ENCODE peak calls at places on chromosomes 4 and X, in seven cellular contexts. One of them, this sample, is unnamed.

GRCh38 chrX:22666441-22666840 is 333.3 kb upstream of the DDX53 start:
- DNase-seq in sigmoid colon: no peak
- DNase-seq in GM12878: no peak
- DNase-seq in transverse colon: no peak
- DNase-seq in K562: peak; percentile 7
- DNase-seq in A549: peak; percentile 40
- DNase-seq in tibial nerve: no peak
- DNase-seq in this sample: no peak

GRCh38 chr4:5028480-5028879 is 9.2 kb upstream of the CYTL1 start:
- DNase-seq in A549: no peak
- DNase-seq in transverse colon: no peak
- DNase-seq in tibial nerve: no peak
- DNase-seq in GM12878: no peak
- DNase-seq in K562: no peak
- DNase-seq in sigmoid colon: no peak
- DNase-seq in this sample: no peak

GRCh38 chrX:40153335-40154221 is 55.8 kb upstream of the BCOR start:
- DNase-seq in sigmoid colon: peak; percentile 73
- DNase-seq in GM12878: no peak
- DNase-seq in K562: peak; percentile 64
- DNase-seq in transverse colon: peak; percentile 68
- DNase-seq in A549: peak; percentile 41
- DNase-seq in tibial nerve: no peak
- DNase-seq in this sample: no peak

GRCh38 chr4:25921922-25922321 is 7.9 kb downstream of the SMIM20 start:
- DNase-seq in GM12878: no peak
- DNase-seq in A549: no peak
- DNase-seq in tibial nerve: no peak
- DNase-seq in transverse colon: no peak
- DNase-seq in sigmoid colon: no peak
- DNase-seq in K562: no peak
- DNase-seq in this sample: no peak

GRCh38 chr4:148064451-148064850 is 332.6 kb downstream of the ARHGAP10 start:
- DNase-seq in transverse colon: no peak
- DNase-seq in A549: no peak
- DNase-seq in sigmoid colon: no peak
- DNase-seq in GM12878: no peak
- DNase-seq in K562: no peak
- DNase-seq in tibial nerve: no peak
- DNase-seq in this sample: no peak

GRCh38 chr4:1541449-1542225 is 135.4 kb upstream of the NKX1-1 start:
- DNase-seq in GM12878: no peak
- DNase-seq in tibial nerve: no peak
- DNase-seq in K562: peak; percentile 70
- DNase-seq in sigmoid colon: no peak
- DNase-seq in A549: peak; percentile 38
- DNase-seq in transverse colon: no peak
- DNase-seq in this sample: no peak

GRCh38 chr4:112736718-112737135 is 99.8 kb downstream of the LARP7 start:
- DNase-seq in A549: no peak
- DNase-seq in tibial nerve: no peak
- DNase-seq in GM12878: peak; percentile 64
- DNase-seq in K562: no peak
- DNase-seq in transverse colon: no peak
- DNase-seq in sigmoid colon: no peak
- DNase-seq in this sample: no peak

GRCh38 chrX:25536307-25536970 is 520.7 kb upstream of the ARX start:
- DNase-seq in tibial nerve: no peak
- DNase-seq in sigmoid colon: no peak
- DNase-seq in A549: no peak
- DNase-seq in transverse colon: no peak
- DNase-seq in GM12878: no peak
- DNase-seq in K562: no peak
- DNase-seq in this sample: no peak

GRCh38 chr4:52977252-52977651 is 115.1 kb downstream of the RASL11B start:
- DNase-seq in A549: no peak
- DNase-seq in tibial nerve: no peak
- DNase-seq in GM12878: no peak
- DNase-seq in transverse colon: no peak
- DNase-seq in sigmoid colon: no peak
- DNase-seq in K562: no peak
- DNase-seq in this sample: no peak

GRCh38 chrX:71623714-71624113 is 5.4 kb upstream of the CXCR3 start:
- DNase-seq in sigmoid colon: no peak
- DNase-seq in transverse colon: peak; percentile 24
- DNase-seq in A549: no peak
- DNase-seq in GM12878: no peak
- DNase-seq in K562: peak; percentile 18
- DNase-seq in tibial nerve: no peak
- DNase-seq in this sample: no peak

GRCh38 chrX:138748480-138748879 is 37.0 kb upstream of the FGF13 start:
- DNase-seq in tibial nerve: no peak
- DNase-seq in sigmoid colon: no peak
- DNase-seq in transverse colon: no peak
- DNase-seq in GM12878: no peak
- DNase-seq in K562: peak; percentile 3
- DNase-seq in A549: peak; percentile 3
- DNase-seq in this sample: no peak

GRCh38 chrX:19852014-19853005 is 35.1 kb downstream of the SH3KBP1 start:
- DNase-seq in A549: no peak
- DNase-seq in K562: no peak
- DNase-seq in tibial nerve: no peak
- DNase-seq in GM12878: no peak
- DNase-seq in transverse colon: no peak
- DNase-seq in sigmoid colon: peak; percentile 79
- DNase-seq in this sample: no peak

GRCh38 chr4:11912886-11913285 is 484.2 kb upstream of the HS3ST1 start:
- DNase-seq in sigmoid colon: no peak
- DNase-seq in A549: peak; percentile 1
- DNase-seq in K562: no peak
- DNase-seq in transverse colon: no peak
- DNase-seq in tibial nerve: no peak
- DNase-seq in GM12878: no peak
- DNase-seq in this sample: no peak

GRCh38 chrX:80578518-80579105 is 158.4 kb downstream of the TENT5D start:
- DNase-seq in A549: peak; percentile 24
- DNase-seq in sigmoid colon: no peak
- DNase-seq in K562: peak; percentile 23
- DNase-seq in transverse colon: no peak
- DNase-seq in tibial nerve: no peak
- DNase-seq in GM12878: no peak
- DNase-seq in this sample: no peak

GRCh38 chrX:53047228-53047627 is 1.4 kb upstream of the GPR173 start:
- DNase-seq in transverse colon: no peak
- DNase-seq in sigmoid colon: no peak
- DNase-seq in K562: no peak
- DNase-seq in A549: no peak
- DNase-seq in GM12878: no peak
- DNase-seq in tibial nerve: no peak
- DNase-seq in this sample: no peak

GRCh38 chrX:16185725-16186136 is 18.4 kb downstream of the MAGEB17 start:
- DNase-seq in sigmoid colon: no peak
- DNase-seq in transverse colon: no peak
- DNase-seq in tibial nerve: no peak
- DNase-seq in GM12878: peak; percentile 27
- DNase-seq in K562: peak; percentile 30
- DNase-seq in A549: peak; percentile 39
- DNase-seq in this sample: no peak

GRCh38 chr4:135236035-135236434 is 1034.4 kb upstream of the PABPC4L start:
- DNase-seq in tibial nerve: no peak
- DNase-seq in transverse colon: no peak
- DNase-seq in sigmoid colon: no peak
- DNase-seq in GM12878: no peak
- DNase-seq in K562: no peak
- DNase-seq in A549: no peak
- DNase-seq in this sample: no peak

GRCh38 chr4:53505947-53506346 is 85.3 kb downstream of the LNX1 start:
- DNase-seq in sigmoid colon: no peak
- DNase-seq in K562: no peak
- DNase-seq in GM12878: no peak
- DNase-seq in tibial nerve: no peak
- DNase-seq in A549: no peak
- DNase-seq in transverse colon: no peak
- DNase-seq in this sample: no peak

GRCh38 chr4:14790487-14790886 is 211.8 kb upstream of the CPEB2 start:
- DNase-seq in sigmoid colon: no peak
- DNase-seq in A549: no peak
- DNase-seq in K562: no peak
- DNase-seq in tibial nerve: no peak
- DNase-seq in GM12878: no peak
- DNase-seq in transverse colon: no peak
- DNase-seq in this sample: no peak

GRCh38 chrX:40778861-40779575 is 43.7 kb upstream of the MED14 start:
- DNase-seq in transverse colon: no peak
- DNase-seq in GM12878: no peak
- DNase-seq in A549: no peak
- DNase-seq in K562: no peak
- DNase-seq in sigmoid colon: no peak
- DNase-seq in tibial nerve: no peak
- DNase-seq in this sample: no peak

GRCh38 chr4:60989141-60989540 is 211.0 kb upstream of the ADGRL3 start:
- DNase-seq in sigmoid colon: no peak
- DNase-seq in tibial nerve: no peak
- DNase-seq in A549: no peak
- DNase-seq in GM12878: no peak
- DNase-seq in K562: no peak
- DNase-seq in transverse colon: no peak
- DNase-seq in this sample: no peak

GRCh38 chr4:81359207-81359606 is 112.5 kb downstream of the RASGEF1B start:
- DNase-seq in transverse colon: no peak
- DNase-seq in K562: no peak
- DNase-seq in tibial nerve: no peak
- DNase-seq in A549: no peak
- DNase-seq in sigmoid colon: no peak
- DNase-seq in GM12878: no peak
- DNase-seq in this sample: no peak

GRCh38 chr4:74583066-74583700 is 138.2 kb downstream of the AREG start:
- DNase-seq in K562: no peak
- DNase-seq in sigmoid colon: no peak
- DNase-seq in transverse colon: no peak
- DNase-seq in GM12878: no peak
- DNase-seq in tibial nerve: no peak
- DNase-seq in A549: peak; percentile 36
- DNase-seq in this sample: no peak

GRCh38 chr4:41550308-41550707 is 12.4 kb downstream of the LIMCH1 start:
- DNase-seq in tibial nerve: no peak
- DNase-seq in GM12878: no peak
- DNase-seq in K562: no peak
- DNase-seq in transverse colon: no peak
- DNase-seq in A549: no peak
- DNase-seq in sigmoid colon: no peak
- DNase-seq in this sample: no peak

GRCh38 chrX:123588723-123589122 is 144.1 kb downstream of the THOC2 start:
- DNase-seq in A549: no peak
- DNase-seq in transverse colon: no peak
- DNase-seq in sigmoid colon: no peak
- DNase-seq in tibial nerve: no peak
- DNase-seq in K562: no peak
- DNase-seq in GM12878: no peak
- DNase-seq in this sample: no peak

GRCh38 chr4:152482211-152482610 is 53.7 kb downstream of the FBXW7 start:
- DNase-seq in GM12878: no peak
- DNase-seq in transverse colon: no peak
- DNase-seq in sigmoid colon: no peak
- DNase-seq in tibial nerve: no peak
- DNase-seq in K562: no peak
- DNase-seq in A549: no peak
- DNase-seq in this sample: no peak

GRCh38 chr4:84389406-84389805 is 109.7 kb downstream of the NKX6-1 start:
- DNase-seq in K562: no peak
- DNase-seq in A549: no peak
- DNase-seq in transverse colon: no peak
- DNase-seq in tibial nerve: no peak
- DNase-seq in GM12878: no peak
- DNase-seq in sigmoid colon: no peak
- DNase-seq in this sample: no peak

GRCh38 chr4:159010563-159011260 is 92.2 kb upstream of the RAPGEF2 start:
- DNase-seq in GM12878: no peak
- DNase-seq in tibial nerve: peak; percentile 70
- DNase-seq in sigmoid colon: peak; percentile 92
- DNase-seq in K562: no peak
- DNase-seq in transverse colon: peak; percentile 67
- DNase-seq in A549: peak; percentile 50
- DNase-seq in this sample: no peak

GRCh38 chrX:65596270-65596669 is 61.7 kb upstream of the LAS1L start:
- DNase-seq in tibial nerve: no peak
- DNase-seq in GM12878: peak; percentile 43
- DNase-seq in A549: no peak
- DNase-seq in transverse colon: peak; percentile 24
- DNase-seq in K562: peak; percentile 24
- DNase-seq in sigmoid colon: no peak
- DNase-seq in this sample: no peak

DNA sequence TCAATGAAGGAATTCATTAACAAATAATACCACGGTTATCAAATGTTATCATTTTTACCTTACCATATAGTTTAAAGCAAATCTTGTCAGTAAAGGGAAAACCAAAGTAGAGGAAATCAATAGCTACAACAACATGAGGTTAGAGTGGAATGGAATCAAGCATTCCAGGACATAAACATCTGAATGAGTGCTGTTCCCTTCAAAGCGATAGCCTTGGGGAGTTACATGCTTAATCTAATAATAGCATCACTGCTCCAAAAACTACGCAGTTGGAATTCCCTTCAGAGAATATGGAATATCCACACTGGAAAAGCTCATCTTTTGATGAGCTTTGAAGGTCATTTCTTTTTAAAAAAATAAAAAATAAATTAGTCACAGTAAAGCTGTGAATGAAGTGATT is 31.2 kb downstream of the PDE5A start:
- DNase-seq in GM12878: no peak
- DNase-seq in A549: no peak
- DNase-seq in transverse colon: no peak
- DNase-seq in K562: no peak
- DNase-seq in tibial nerve: no peak
- DNase-seq in sigmoid colon: no peak
- DNase-seq in this sample: no peak
- H3K27ac ChIP-seq in GM12878: no peak overlapping the region
- H3K27ac ChIP-seq in A549: no peak overlapping the region
- H3K27ac ChIP-seq in transverse colon: no peak overlapping the region
- H3K27ac ChIP-seq in K562: no peak overlapping the region
- H3K27ac ChIP-seq in tibial nerve: no peak overlapping the region
- H3K27ac ChIP-seq in sigmoid colon: peak overlapping the region; percentile 30
- H3K27ac ChIP-seq in this sample: no peak overlapping the region

GRCh38 chr4:151442002-151442401 is 33.0 kb downstream of the FHIP1A start:
- DNase-seq in A549: no peak
- DNase-seq in tibial nerve: no peak
- DNase-seq in K562: no peak
- DNase-seq in transverse colon: no peak
- DNase-seq in GM12878: no peak
- DNase-seq in sigmoid colon: no peak
- DNase-seq in this sample: no peak
- TF ChIP-seq EP300 in A549: no peak
- TF ChIP-seq EP300 in tibial nerve: no peak
- TF ChIP-seq EP300 in K562: no peak
- TF ChIP-seq EP300 in transverse colon: no peak
- TF ChIP-seq EP300 in GM12878: no peak
- TF ChIP-seq EP300 in sigmoid colon: no peak
- TF ChIP-seq EP300 in this sample: no peak

GRCh38 chr4:162126754-162127153 is 37.0 kb downstream of the FSTL5 start:
- DNase-seq in GM12878: no peak
- DNase-seq in transverse colon: no peak
- DNase-seq in tibial nerve: no peak
- DNase-seq in sigmoid colon: no peak
- DNase-seq in A549: no peak
- DNase-seq in K562: no peak
- DNase-seq in this sample: no peak
- TF ChIP-seq CTCF in GM12878: no peak
- TF ChIP-seq CTCF in transverse colon: no peak
- TF ChIP-seq CTCF in tibial nerve: no peak
- TF ChIP-seq CTCF in sigmoid colon: no peak
- TF ChIP-seq CTCF in A549: no peak
- TF ChIP-seq CTCF in K562: no peak
- TF ChIP-seq CTCF in this sample: no peak

GRCh38 chr4:183100298-183100599 is 1.2 kb downstream of the WWC2 start:
- DNase-seq in GM12878: no peak
- DNase-seq in transverse colon: no peak
- DNase-seq in sigmoid colon: no peak
- DNase-seq in K562: no peak
- DNase-seq in A549: no peak
- DNase-seq in tibial nerve: no peak
- DNase-seq in this sample: no peak
- H3K27ac ChIP-seq in GM12878: no peak overlapping the region
- H3K27ac ChIP-seq in transverse colon: no peak overlapping the region
- H3K27ac ChIP-seq in sigmoid colon: peak overlapping the region; percentile 89
- H3K27ac ChIP-seq in K562: peak overlapping the region; percentile 86
- H3K27ac ChIP-seq in A549: peak overlapping the region; percentile 99
- H3K27ac ChIP-seq in tibial nerve: peak overlapping the region; percentile 98
- H3K27ac ChIP-seq in this sample: no peak overlapping the region